ENCODE peak calls at places on chromosomes 11 and 22, in nine cellular contexts. Z is PC-3, J is sciatic nerve, I is HuH-7, R is A549, W is pancreas, E is NCI-H2171 treated with DMSO at 0.1 percent for 48 hours, O is fibroblast of lung, Y is fibroblast of mammary gland. L is an unnamed sample.
A peak's percentile ranks its signal among the peaks of the same experiment; 100 is the strongest.

GRCh38 chr11:11826260-11826659 is 15.5 kb upstream of the USP47 start:
- DNase-seq in Z (no peak), W (no peak), R (no peak), E (no peak), I (no peak), Y (no peak), O (no peak), J (no peak), L (no peak)

GRCh38 chr11:117907276-117908110 is 21.7 kb downstream of the TMPRSS13 start:
- DNase-seq in W (peak; percentile 69), Y (peak; percentile 98), E (peak; percentile 88), Z (peak; percentile 89), J (peak; percentile 89), O (peak; percentile 93), I (no peak), R (peak; percentile 83), L (peak; percentile 12)

GRCh38 chr11:11519184-11519583 is 102.6 kb downstream of the GALNT18 start:
- DNase-seq in W (no peak), Z (no peak), J (no peak), Y (no peak), E (no peak), R (peak; percentile 14), I (no peak), O (no peak), L (no peak)

GRCh38 chr22:20118572-20119020 is 1.6 kb upstream of the TRMT2A start:
- DNase-seq in E (no peak), O (no peak), R (no peak), I (no peak), J (no peak), Z (no peak), W (peak; percentile 18), Y (no peak), L (no peak)

GRCh38 chr11:120815260-120816100 is 208.4 kb upstream of the TBCEL start:
- DNase-seq in W (no peak), Y (no peak), E (no peak), I (no peak), R (no peak), O (no peak), Z (peak; percentile 22), J (no peak), L (no peak)

GRCh38 chr11:113773092-113773415 is 438 bp downstream of the ZW10 start:
- DNase-seq in O (peak; percentile 49), E (peak; percentile 46), I (peak; percentile 36), R (no peak), Y (peak; percentile 25), Z (peak; percentile 33), W (peak; percentile 48), J (no peak), L (no peak)

GRCh38 chr11:133581091-133581490 is 48.8 kb upstream of the OPCML start:
- DNase-seq in W (no peak), Y (no peak), I (no peak), O (no peak), R (no peak), Z (no peak), J (no peak), E (no peak), L (no peak)

GRCh38 chr11:14894657-14895598 is 2.9 kb upstream of the CYP2R1 start:
- DNase-seq in J (peak; percentile 67), R (no peak), W (no peak), Y (peak; percentile 71), Z (no peak), E (no peak), O (no peak), I (no peak), L (no peak)

GRCh38 chr11:130061017-130061416 is 8.7 kb upstream of the APLP2 start:
- DNase-seq in Y (no peak), Z (no peak), J (no peak), W (no peak), O (no peak), R (no peak), E (no peak), I (no peak), L (no peak)

GRCh38 chr11:92830382-92831148 is 138.9 kb upstream of the MTNR1B start:
- DNase-seq in E (peak; percentile 95), R (no peak), O (no peak), I (no peak), Y (no peak), W (no peak), J (no peak), Z (no peak), L (no peak)

GRCh38 chr11:103877221-103877620 is 159.2 kb upstream of the DDI1 start:
- DNase-seq in O (peak; percentile 14), I (no peak), Z (peak; percentile 14), E (no peak), J (no peak), R (peak; percentile 17), W (no peak), Y (peak; percentile 30), L (no peak)

GRCh38 chr11:12499071-12499470 is 121.7 kb downstream of the PARVA start:
- DNase-seq in Y (no peak), W (no peak), R (no peak), J (no peak), E (no peak), O (no peak), I (no peak), Z (no peak), L (no peak)

GRCh38 chr11:63614136-63614664 is at the start of gene PLAAT3:
- DNase-seq in I (peak; percentile 99), R (peak; percentile 82), Y (no peak), O (peak; percentile 59), E (peak; percentile 45), J (peak; percentile 85), Z (peak; percentile 77), W (peak; percentile 76), L (no peak)

GRCh38 chr11:126140932-126141291 is 70.5 kb downstream of the RPUSD4 start:
- DNase-seq in W (no peak), I (no peak), J (peak; percentile 83), O (peak; percentile 80), Y (peak; percentile 85), R (no peak), E (peak; percentile 26), Z (peak; percentile 58), L (no peak)

GRCh38 chr11:115552151-115552550 is 47.9 kb upstream of the CADM1 start:
- DNase-seq in Z (no peak), J (no peak), E (no peak), O (no peak), W (no peak), R (no peak), I (no peak), Y (no peak), L (no peak)

GRCh38 chr11:10701982-10702381 is 8.4 kb upstream of the IRAG1 start:
- DNase-seq in Z (peak; percentile 25), O (peak; percentile 34), E (no peak), J (no peak), I (no peak), Y (peak; percentile 60), W (no peak), R (no peak), L (no peak)

GRCh38 chr11:88178211-88178610 is 3.0 kb upstream of the RAB38 start:
- DNase-seq in I (no peak), O (peak; percentile 47), Y (peak; percentile 55), R (no peak), J (no peak), W (no peak), E (no peak), Z (no peak), L (no peak)

GRCh38 chr11:35073691-35074382 is 65.1 kb upstream of the CD44 start:
- DNase-seq in Z (no peak), W (no peak), J (no peak), O (peak; percentile 34), I (no peak), R (no peak), E (no peak), Y (peak; percentile 51), L (no peak)

GRCh38 chr22:39556970-39557811 is 13.4 kb upstream of the CACNA1I start:
- DNase-seq in I (no peak), O (peak; percentile 14), Y (peak; percentile 6), J (no peak), Z (no peak), W (no peak), R (peak; percentile 33), E (peak; percentile 47), L (no peak)

GRCh38 chr22:50318698-50319411 is 8.0 kb downstream of the DENND6B start:
- DNase-seq in J (no peak), O (no peak), Y (no peak), E (peak; percentile 54), R (no peak), Z (no peak), W (no peak), I (no peak), L (no peak)

GRCh38 chr22:22948651-22949611 is 61.3 kb downstream of the IGLL5 start:
- DNase-seq in E (no peak), I (no peak), Z (no peak), J (peak; percentile 45), W (no peak), R (no peak), O (peak; percentile 6), Y (peak; percentile 16), L (no peak)

GRCh38 chr22:30382340-30382739 is 4.9 kb downstream of the RNF215 start:
- DNase-seq in O (no peak), E (no peak), R (no peak), I (no peak), W (no peak), Z (no peak), Y (no peak), J (no peak), L (no peak)